ENCODE peak calls at places on chromosomes 2 and 18, in six cellular contexts. One of them, this sample, is unnamed.

GRCh38 chr2:185628985-185629384 is 109.6 kb upstream of the FSIP2 start:
- DNase-seq in GM12878: no peak
- DNase-seq in A549: peak
- DNase-seq in endothelial cell of umbilical vein: peak
- DNase-seq in HepG2: peak
- DNase-seq in K562: no peak
- DNase-seq in this sample: peak

GRCh38 chr2:161208527-161209139 is 48.4 kb downstream of the TANK start:
- DNase-seq in HepG2: peak
- DNase-seq in endothelial cell of umbilical vein: peak
- DNase-seq in GM12878: no peak
- DNase-seq in K562: peak
- DNase-seq in A549: peak
- DNase-seq in this sample: peak

GRCh38 chr2:60064687-60065361 is 488.6 kb downstream of the BCL11A start:
- DNase-seq in HepG2: no peak
- DNase-seq in A549: no peak
- DNase-seq in endothelial cell of umbilical vein: no peak
- DNase-seq in K562: no peak
- DNase-seq in GM12878: no peak
- DNase-seq in this sample: no peak

GRCh38 chr2:96885432-96886137 is 15.7 kb upstream of the SEMA4C start:
- DNase-seq in HepG2: no peak
- DNase-seq in K562: no peak
- DNase-seq in endothelial cell of umbilical vein: no peak
- DNase-seq in GM12878: no peak
- DNase-seq in A549: no peak
- DNase-seq in this sample: no peak

GRCh38 chr2:145329976-145330375 is 810.1 kb upstream of the ZEB2 start:
- DNase-seq in HepG2: no peak
- DNase-seq in K562: no peak
- DNase-seq in endothelial cell of umbilical vein: no peak
- DNase-seq in A549: no peak
- DNase-seq in GM12878: no peak
- DNase-seq in this sample: no peak

GRCh38 chr2:237724811-237725478 is 73.6 kb upstream of the RBM44 start:
- DNase-seq in endothelial cell of umbilical vein: peak
- DNase-seq in HepG2: no peak
- DNase-seq in K562: no peak
- DNase-seq in A549: no peak
- DNase-seq in GM12878: no peak
- DNase-seq in this sample: no peak

GRCh38 chr18:59048378-59048777 is 91.3 kb upstream of the SEC11C start:
- DNase-seq in K562: no peak
- DNase-seq in endothelial cell of umbilical vein: no peak
- DNase-seq in GM12878: no peak
- DNase-seq in A549: no peak
- DNase-seq in HepG2: no peak
- DNase-seq in this sample: no peak

GRCh38 chr18:56702946-56703345 is 51.8 kb downstream of the WDR7 start:
- DNase-seq in HepG2: peak
- DNase-seq in endothelial cell of umbilical vein: peak
- DNase-seq in A549: peak
- DNase-seq in GM12878: no peak
- DNase-seq in K562: peak
- DNase-seq in this sample: peak

GRCh38 chr2:8754056-8754790 is 72.4 kb downstream of the ID2 start:
- DNase-seq in HepG2: no peak
- DNase-seq in A549: no peak
- DNase-seq in GM12878: no peak
- DNase-seq in endothelial cell of umbilical vein: no peak
- DNase-seq in K562: no peak
- DNase-seq in this sample: no peak

GRCh38 chr18:69838620-69839411 is 108.9 kb downstream of the CD226 start:
- DNase-seq in endothelial cell of umbilical vein: no peak
- DNase-seq in K562: peak
- DNase-seq in HepG2: peak
- DNase-seq in GM12878: peak
- DNase-seq in A549: peak
- DNase-seq in this sample: peak

GRCh38 chr2:100818606-100819364 is 1.2 kb upstream of the NPAS2 start:
- DNase-seq in A549: peak
- DNase-seq in GM12878: no peak
- DNase-seq in HepG2: peak
- DNase-seq in endothelial cell of umbilical vein: peak
- DNase-seq in K562: no peak
- DNase-seq in this sample: no peak

GRCh38 chr2:96971926-96972444 is 14.4 kb downstream of the FAM178B start:
- DNase-seq in GM12878: no peak
- DNase-seq in endothelial cell of umbilical vein: no peak
- DNase-seq in K562: no peak
- DNase-seq in HepG2: no peak
- DNase-seq in A549: no peak
- DNase-seq in this sample: no peak

GRCh38 chr18:49907346-49907929 is 94.1 kb upstream of the ACAA2 start:
- DNase-seq in K562: no peak
- DNase-seq in endothelial cell of umbilical vein: no peak
- DNase-seq in A549: no peak
- DNase-seq in HepG2: peak
- DNase-seq in GM12878: no peak
- DNase-seq in this sample: no peak

GRCh38 chr2:242031481-242032019 is 162.0 kb downstream of the RTP5 start:
- DNase-seq in endothelial cell of umbilical vein: no peak
- DNase-seq in GM12878: no peak
- DNase-seq in K562: no peak
- DNase-seq in A549: no peak
- DNase-seq in HepG2: no peak
- DNase-seq in this sample: peak

GRCh38 chr2:15677141-15677911 is 85.7 kb downstream of the DDX1 start:
- DNase-seq in K562: no peak
- DNase-seq in endothelial cell of umbilical vein: peak
- DNase-seq in GM12878: no peak
- DNase-seq in HepG2: no peak
- DNase-seq in A549: no peak
- DNase-seq in this sample: no peak

GRCh38 chr2:120956486-120957156 is 221.0 kb downstream of the GLI2 start:
- DNase-seq in HepG2: no peak
- DNase-seq in K562: no peak
- DNase-seq in GM12878: no peak
- DNase-seq in endothelial cell of umbilical vein: no peak
- DNase-seq in A549: no peak
- DNase-seq in this sample: no peak

GRCh38 chr2:128473175-128474013 is 154.7 kb upstream of the HS6ST1 start:
- DNase-seq in GM12878: peak
- DNase-seq in A549: no peak
- DNase-seq in HepG2: no peak
- DNase-seq in K562: no peak
- DNase-seq in endothelial cell of umbilical vein: no peak
- DNase-seq in this sample: peak

GRCh38 chr18:5521000-5521399 is 22.8 kb downstream of the EPB41L3 start:
- DNase-seq in K562: no peak
- DNase-seq in HepG2: no peak
- DNase-seq in endothelial cell of umbilical vein: no peak
- DNase-seq in GM12878: no peak
- DNase-seq in A549: no peak
- DNase-seq in this sample: no peak

GRCh38 chr2:85539361-85540130 is 578 bp downstream of the MAT2A start:
- DNase-seq in GM12878: peak
- DNase-seq in endothelial cell of umbilical vein: peak
- DNase-seq in K562: peak
- DNase-seq in HepG2: peak
- DNase-seq in A549: peak
- DNase-seq in this sample: peak

GRCh38 chr18:75257596-75257995 is 47.0 kb downstream of the TSHZ1 start:
- DNase-seq in K562: no peak
- DNase-seq in A549: no peak
- DNase-seq in HepG2: no peak
- DNase-seq in endothelial cell of umbilical vein: no peak
- DNase-seq in GM12878: no peak
- DNase-seq in this sample: no peak

GRCh38 chr2:240430595-240430994 is 4.9 kb upstream of the GPC1 start:
- DNase-seq in K562: no peak
- DNase-seq in HepG2: no peak
- DNase-seq in A549: no peak
- DNase-seq in GM12878: no peak
- DNase-seq in endothelial cell of umbilical vein: no peak
- DNase-seq in this sample: no peak
- TF ChIP-seq MYC in K562: no peak
- TF ChIP-seq MYC in HepG2: no peak
- TF ChIP-seq MYC in A549: no peak
- TF ChIP-seq MYC in GM12878: no peak
- TF ChIP-seq MYC in endothelial cell of umbilical vein: no peak
- TF ChIP-seq MYC in this sample: no peak

GRCh38 chr2:41836944-41837343 is 210.9 kb upstream of the PKDCC start:
- DNase-seq in HepG2: no peak
- DNase-seq in K562: peak
- DNase-seq in endothelial cell of umbilical vein: peak
- DNase-seq in A549: peak
- DNase-seq in GM12878: no peak
- DNase-seq in this sample: peak
- TF ChIP-seq MYC in HepG2: no peak
- TF ChIP-seq MYC in K562: no peak
- TF ChIP-seq MYC in endothelial cell of umbilical vein: no peak
- TF ChIP-seq MYC in A549: no peak
- TF ChIP-seq MYC in GM12878: no peak
- TF ChIP-seq MYC in this sample: no peak

GRCh38 chr18:44741551-44741950 is 60.9 kb downstream of the SETBP1 start:
- DNase-seq in GM12878: no peak
- DNase-seq in endothelial cell of umbilical vein: no peak
- DNase-seq in HepG2: no peak
- DNase-seq in A549: no peak
- DNase-seq in K562: no peak
- DNase-seq in this sample: no peak
- TF ChIP-seq MYC in GM12878: no peak
- TF ChIP-seq MYC in endothelial cell of umbilical vein: no peak
- TF ChIP-seq MYC in HepG2: no peak
- TF ChIP-seq MYC in A549: no peak
- TF ChIP-seq MYC in K562: no peak
- TF ChIP-seq MYC in this sample: no peak

DNA sequence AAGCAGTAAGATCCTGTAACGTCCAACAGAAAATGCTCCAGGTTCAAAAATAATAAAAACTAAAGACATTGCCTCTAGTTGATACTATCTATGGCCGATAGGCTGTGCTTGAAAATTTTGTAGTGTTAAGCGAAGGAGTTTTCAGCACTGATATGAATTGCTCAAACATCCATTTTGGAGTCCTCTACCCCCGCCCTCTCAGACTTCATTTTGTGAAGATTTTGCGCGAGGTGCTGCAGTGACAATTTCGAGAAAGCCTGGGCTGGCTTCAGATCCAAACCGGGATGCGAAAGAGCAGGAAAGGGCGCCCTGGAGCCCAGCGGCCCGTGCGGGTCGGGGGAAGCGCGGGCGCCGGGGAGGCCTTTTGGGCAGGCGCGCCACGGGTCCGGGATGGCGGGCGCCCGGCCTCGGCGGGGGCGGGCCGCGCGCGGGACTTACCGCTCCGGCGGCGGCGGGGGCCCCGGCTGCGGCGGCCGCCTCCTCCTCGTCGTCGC is 1.8 kb downstream of the SP3 start:
- DNase-seq in GM12878: no peak
- DNase-seq in K562: no peak
- DNase-seq in endothelial cell of umbilical vein: peak
- DNase-seq in A549: peak
- DNase-seq in HepG2: peak
- DNase-seq in this sample: peak
- TF ChIP-seq MYC in GM12878: no peak
- TF ChIP-seq MYC in K562: peak
- TF ChIP-seq MYC in endothelial cell of umbilical vein: no peak
- TF ChIP-seq MYC in A549: no peak
- TF ChIP-seq MYC in HepG2: no peak
- TF ChIP-seq MYC in this sample: no peak

DNA sequence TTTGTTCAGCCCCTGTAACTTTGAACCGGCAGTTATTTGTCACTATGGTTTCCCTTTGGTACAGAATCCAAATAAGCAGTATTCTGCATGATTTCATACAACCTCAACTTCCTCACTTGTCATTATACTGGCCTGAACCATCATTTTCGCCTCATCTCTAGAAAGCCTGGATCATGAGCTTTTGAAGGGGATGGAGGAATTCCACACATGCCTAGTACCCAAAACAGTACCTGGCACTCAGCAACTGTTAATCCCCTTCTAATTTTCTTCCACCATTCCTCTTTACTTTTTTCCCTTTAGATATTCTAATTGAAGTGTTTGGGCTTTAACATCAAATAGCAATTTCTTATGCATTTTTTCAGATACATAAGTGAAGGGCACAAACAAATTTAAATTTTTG is 1574.4 kb upstream of the NXPH2 start:
- DNase-seq in HepG2: no peak
- DNase-seq in endothelial cell of umbilical vein: no peak
- DNase-seq in GM12878: no peak
- DNase-seq in A549: no peak
- DNase-seq in K562: no peak
- DNase-seq in this sample: no peak
- TF ChIP-seq MYC in HepG2: no peak
- TF ChIP-seq MYC in endothelial cell of umbilical vein: no peak
- TF ChIP-seq MYC in GM12878: no peak
- TF ChIP-seq MYC in A549: no peak
- TF ChIP-seq MYC in K562: no peak
- TF ChIP-seq MYC in this sample: no peak

DNA sequence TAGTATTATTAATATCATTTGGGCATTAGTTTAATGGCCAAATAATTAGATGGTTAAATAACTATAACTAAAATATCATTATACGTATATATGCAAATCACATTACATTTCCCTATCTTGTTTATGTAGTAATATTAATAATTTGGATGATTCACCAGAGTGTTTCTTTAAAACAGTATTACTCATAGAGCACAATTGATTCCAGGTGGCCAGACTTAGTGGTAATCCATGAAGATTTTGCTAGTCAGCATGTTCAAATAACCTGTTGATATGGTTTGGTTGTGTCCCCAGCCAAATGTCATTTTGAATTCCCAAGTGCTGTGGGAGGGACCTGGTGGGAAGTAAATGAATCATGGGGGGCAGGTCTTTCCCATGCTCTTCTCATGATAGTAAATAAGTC is 782.3 kb downstream of the LRP1B start:
- DNase-seq in GM12878: no peak
- DNase-seq in HepG2: no peak
- DNase-seq in A549: no peak
- DNase-seq in K562: no peak
- DNase-seq in endothelial cell of umbilical vein: no peak
- DNase-seq in this sample: no peak
- TF ChIP-seq MYC in GM12878: no peak
- TF ChIP-seq MYC in HepG2: no peak
- TF ChIP-seq MYC in A549: no peak
- TF ChIP-seq MYC in K562: no peak
- TF ChIP-seq MYC in endothelial cell of umbilical vein: no peak
- TF ChIP-seq MYC in this sample: no peak

GRCh38 chr2:119407430-119408220 is 24.0 kb upstream of the TMEM37 start:
- DNase-seq in K562: peak
- DNase-seq in endothelial cell of umbilical vein: peak
- DNase-seq in A549: peak
- DNase-seq in HepG2: peak
- DNase-seq in GM12878: peak
- DNase-seq in this sample: peak
- TF ChIP-seq MYC in K562: no peak
- TF ChIP-seq MYC in endothelial cell of umbilical vein: no peak
- TF ChIP-seq MYC in A549: no peak
- TF ChIP-seq MYC in HepG2: no peak
- TF ChIP-seq MYC in GM12878: no peak
- TF ChIP-seq MYC in this sample: no peak

GRCh38 chr2:18745431-18746272 is 156.3 kb upstream of the NT5C1B start:
- DNase-seq in A549: no peak
- DNase-seq in endothelial cell of umbilical vein: no peak
- DNase-seq in HepG2: no peak
- DNase-seq in K562: no peak
- DNase-seq in GM12878: no peak
- DNase-seq in this sample: no peak
- TF ChIP-seq MYC in A549: no peak
- TF ChIP-seq MYC in endothelial cell of umbilical vein: no peak
- TF ChIP-seq MYC in HepG2: no peak
- TF ChIP-seq MYC in K562: no peak
- TF ChIP-seq MYC in GM12878: no peak
- TF ChIP-seq MYC in this sample: no peak

This sample was measured in NB4.